ENCODE peak calls at places on chromosome 15, in four cellular contexts. S is fibroblast of the aortic adventitia, Q is esophagus muscularis mucosa, P is PC-9. H is an unnamed sample.

GRCh38 chr15:24617646-24618045 is 57.9 kb upstream of the NPAP1 start:
- DNase-seq in S (no peak), Q (peak), P (no peak), H (no peak)

GRCh38 chr15:86855307-86855706 is 775.6 kb downstream of the AGBL1 start:
- DNase-seq in S (no peak), Q (no peak), P (no peak), H (peak)

GRCh38 chr15:75174102-75174501 is 27.6 kb upstream of the C15orf39 start:
- DNase-seq in S (no peak), Q (no peak), P (no peak), H (no peak)

GRCh38 chr15:66288796-66289195 is 4.6 kb upstream of the DIS3L start:
- DNase-seq in S (peak), Q (no peak), P (no peak), H (peak)

GRCh38 chr15:97995881-97996603 is 35.5 kb downstream of the ARRDC4 start:
- DNase-seq in S (peak), Q (no peak), P (peak), H (peak)

GRCh38 chr15:66068801-66069200 is 184.7 kb downstream of the MEGF11 start:
- DNase-seq in S (no peak), Q (no peak), P (no peak), H (no peak)

GRCh38 chr15:43134157-43134637 is 811 bp downstream of the TMEM62 start:
- DNase-seq in S (no peak), Q (no peak), P (no peak), H (no peak)

GRCh38 chr15:79657722-79658121 is 225.6 kb downstream of the MINAR1 start:
- DNase-seq in S (no peak), Q (no peak), P (no peak), H (no peak)

DNA sequence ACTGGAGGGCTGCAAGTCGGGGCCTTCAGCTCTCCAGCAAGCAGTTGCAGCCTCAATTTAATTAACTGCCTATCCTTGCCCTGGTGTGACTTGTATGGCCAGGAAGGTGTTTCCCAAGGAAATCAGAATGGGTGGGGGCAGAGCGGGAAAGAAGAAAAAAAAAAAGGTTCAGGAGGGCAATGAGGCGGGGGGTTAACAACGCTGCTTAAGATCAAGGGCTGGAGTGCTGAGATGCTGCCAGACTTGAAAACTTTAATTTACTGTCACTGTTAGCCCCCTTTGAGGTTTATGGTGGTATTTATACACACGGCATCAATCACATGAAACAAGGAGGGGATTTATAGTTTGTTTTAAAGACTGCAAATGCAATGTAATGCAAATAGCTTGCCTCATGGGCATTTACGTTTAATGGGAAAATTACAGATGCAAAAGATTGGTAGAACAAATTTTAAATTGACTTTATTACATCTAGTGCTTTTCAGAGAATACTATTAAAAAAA is 319.3 kb upstream of the NR2F2 start:
- DNase-seq in S (no peak), Q (no peak), P (no peak), H (no peak)
- TF ChIP-seq CTCF in S (no peak), Q (no peak), P (no peak), H (no peak)

GRCh38 chr15:55398243-55398642 is 9.9 kb downstream of the CCPG1 start:
- DNase-seq in S (no peak), Q (no peak), P (no peak), H (no peak)

GRCh38 chr15:55402707-55403106 is 5.5 kb downstream of the CCPG1 start:
- DNase-seq in S (peak), Q (no peak), P (no peak), H (peak)

GRCh38 chr15:55403531-55403930 is 4.6 kb downstream of the CCPG1 start:
- DNase-seq in S (peak), Q (no peak), P (no peak), H (peak)

GRCh38 chr15:55407631-55407948 is 569 bp downstream of the CCPG1 start:
- DNase-seq in S (peak), Q (no peak), P (no peak), H (no peak)

DNA sequence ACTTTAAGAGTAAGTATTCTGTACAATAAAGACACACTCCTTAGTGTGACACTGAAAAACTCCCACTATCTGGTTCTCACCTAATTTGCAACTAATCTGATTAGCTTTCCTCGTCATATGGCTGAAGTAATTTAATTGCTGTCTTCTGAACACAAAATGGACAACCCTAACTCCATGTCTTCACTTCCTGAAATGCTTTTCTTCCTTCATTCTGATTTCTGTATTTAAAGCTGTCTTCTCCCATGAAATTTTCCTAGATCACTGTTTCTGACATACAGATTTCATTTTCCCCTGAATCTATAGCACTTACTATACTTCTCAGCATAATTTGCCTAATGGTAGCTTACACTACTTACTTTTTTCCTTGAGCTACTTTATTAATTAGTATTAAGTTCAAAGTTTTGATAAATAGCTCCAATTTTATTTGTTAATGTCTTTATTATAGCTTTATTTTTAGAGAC is 6.3 kb downstream of the CCPG1 start:
- DNase-seq in S (no peak), Q (no peak), P (no peak), H (no peak)
- H3K4me3 ChIP-seq in S (no peak), Q (no peak), P (no peak), H (no peak)

GRCh38 chr15:78303729-78304486 is 4.5 kb upstream of the SKIC8 start:
- DNase-seq in S (no peak), Q (no peak), P (no peak), H (no peak)
- TF ChIP-seq CTCF in S (no peak), Q (no peak), P (no peak), H (no peak)

GRCh38 chr15:31727612-31728011 is 302.7 kb upstream of the CHRNA7 start:
- DNase-seq in S (no peak), Q (no peak), P (no peak), H (no peak)
- H3K4me3 ChIP-seq in S (no peak), Q (no peak), P (no peak), H (no peak)

GRCh38 chr15:34348735-34349300 is 5.7 kb downstream of the NUTM1 start:
- DNase-seq in S (no peak), Q (no peak), P (no peak), H (no peak)

GRCh38 chr15:34353627-34354026 is 10.5 kb downstream of the NUTM1 start:
- DNase-seq in S (no peak), Q (no peak), P (no peak), H (no peak)

GRCh38 chr15:34354286-34354685 is 11.2 kb downstream of the NUTM1 start:
- DNase-seq in S (no peak), Q (no peak), P (no peak), H (no peak)

GRCh38 chr15:34347951-34348638 is 5.0 kb downstream of the NUTM1 start:
- DNase-seq in S (no peak), Q (no peak), P (no peak), H (no peak)

DNA sequence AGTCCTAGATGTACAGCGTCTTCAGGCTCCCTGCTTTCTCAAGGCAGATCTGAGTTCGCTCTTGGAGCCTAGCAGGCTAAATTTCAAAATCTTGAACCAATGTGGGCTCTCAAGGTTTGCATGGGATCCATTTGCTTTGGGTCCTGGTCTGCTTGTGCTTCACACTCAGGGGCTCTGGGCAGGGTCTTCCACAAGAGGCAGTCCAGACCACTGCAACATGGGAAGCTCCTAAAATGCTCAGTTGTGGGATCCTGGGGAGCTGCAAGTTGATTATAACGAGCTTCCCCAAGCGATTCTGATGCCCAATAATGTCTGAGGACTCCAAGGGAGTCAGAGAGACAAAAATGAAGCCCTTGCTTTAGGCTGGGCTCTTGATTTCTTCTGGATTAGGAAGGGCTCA is 6.7 kb downstream of the NUTM1 start:
- DNase-seq in S (no peak), Q (no peak), P (no peak), H (no peak)
- TF ChIP-seq CTCF in S (no peak), Q (no peak), P (no peak), H (no peak)

GRCh38 chr15:94847325-94847724 is 616.0 kb downstream of the MCTP2 start:
- DNase-seq in S (no peak), Q (no peak), P (no peak), H (no peak)

GRCh38 chr15:94843060-94843459 is 611.7 kb downstream of the MCTP2 start:
- DNase-seq in S (no peak), Q (no peak), P (no peak), H (no peak)

GRCh38 chr15:94845391-94845718 is 614.0 kb downstream of the MCTP2 start:
- DNase-seq in S (no peak), Q (no peak), P (no peak), H (no peak)

GRCh38 chr15:94844533-94845390 is 613.4 kb downstream of the MCTP2 start:
- DNase-seq in S (no peak), Q (no peak), P (no peak), H (peak)

DNA sequence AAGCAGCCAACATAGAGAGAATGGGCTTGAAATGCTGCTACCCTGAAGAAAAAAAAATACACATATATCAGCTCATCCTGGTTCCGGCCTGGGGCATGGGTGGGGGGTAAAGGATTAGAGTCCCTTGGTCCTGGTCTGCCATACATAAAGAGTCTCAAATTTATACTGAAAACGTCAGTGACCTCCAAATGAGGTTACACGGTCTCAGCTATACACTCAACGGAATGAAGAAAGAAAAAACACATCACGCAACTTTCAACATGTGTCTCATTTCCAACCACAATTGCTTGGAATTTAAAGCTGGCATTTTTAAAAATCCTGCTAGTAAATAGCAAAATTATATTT is 612.8 kb downstream of the MCTP2 start:
- DNase-seq in S (no peak), Q (no peak), P (no peak), H (peak)
- H3K4me3 ChIP-seq in S (no peak), Q (no peak), P (no peak), H (no peak)

H was measured in AG10803.